ENCODE peak calls at places on chromosomes 6 and 20, in six cellular contexts. U is nephron progenitor cell, Y is astrocyte of the cerebellum, E is heart left ventricle, Z is lower leg skin, G is fibroblast of the aortic adventitia. L is an unnamed sample.

GRCh38 chr6:24283043-24283985 is 74.5 kb downstream of the DCDC2 start:
- DNase-seq in U (peak; percentile 68), Y (peak; percentile 78), E (peak; percentile 58), Z (peak; percentile 91), G (peak; percentile 59), L (peak; percentile 14)

GRCh38 chr6:153070756-153071155 is 60.3 kb downstream of the RGS17 start:
- DNase-seq in U (no peak), Y (no peak), E (no peak), Z (no peak), G (no peak), L (no peak)

GRCh38 chr20:58753267-58753928 is 60.8 kb downstream of the NPEPL1 start:
- DNase-seq in U (peak; percentile 26), Y (no peak), E (no peak), Z (peak; percentile 67), G (no peak), L (no peak)

GRCh38 chr6:48429610-48430009 is 318.6 kb upstream of the PTCHD4 start:
- DNase-seq in U (no peak), Y (no peak), E (no peak), Z (no peak), G (peak; percentile 14), L (no peak)

GRCh38 chr6:85078071-85078470 is 313.7 kb upstream of the TBX18 start:
- DNase-seq in U (no peak), Y (peak; percentile 76), E (no peak), Z (no peak), G (peak; percentile 78), L (peak; percentile 70)

GRCh38 chr6:111382476-111383294 is 100.3 kb downstream of the REV3L start:
- DNase-seq in U (no peak), Y (no peak), E (peak; percentile 56), Z (no peak), G (peak; percentile 10), L (no peak)

GRCh38 chr6:100353276-100354015 is 111.3 kb downstream of the SIM1 start:
- DNase-seq in U (no peak), Y (no peak), E (no peak), Z (no peak), G (peak; percentile 90), L (no peak)

GRCh38 chr6:63434936-63435335 is 115.2 kb upstream of the LGSN start:
- DNase-seq in U (no peak), Y (no peak), E (no peak), Z (no peak), G (no peak), L (no peak)

GRCh38 chr6:128899651-128900050 is 16.7 kb downstream of the LAMA2 start:
- DNase-seq in U (no peak), Y (peak; percentile 15), E (no peak), Z (no peak), G (peak; percentile 81), L (no peak)

GRCh38 chr6:116099036-116099435 is 1.6 kb upstream of the NT5DC1 start:
- DNase-seq in U (no peak), Y (no peak), E (no peak), Z (no peak), G (no peak), L (no peak)

GRCh38 chr6:42095776-42096541 is 45.6 kb downstream of the TAF8 start:
- DNase-seq in U (no peak), Y (no peak), E (no peak), Z (no peak), G (no peak), L (no peak)

GRCh38 chr20:46011631-46012482 is 3.1 kb downstream of the MMP9 start:
- DNase-seq in U (peak; percentile 40), Y (no peak), E (peak; percentile 60), Z (peak; percentile 90), G (no peak), L (no peak)

GRCh38 chr6:163092846-163093245 is 321.7 kb upstream of the QKI start:
- DNase-seq in U (no peak), Y (no peak), E (no peak), Z (no peak), G (no peak), L (no peak)

GRCh38 chr20:19451591-19452295 is 239.3 kb downstream of the SLC24A3 start:
- DNase-seq in U (no peak), Y (no peak), E (no peak), Z (peak; percentile 53), G (no peak), L (no peak)

GRCh38 chr6:5305968-5306626 is 44.8 kb downstream of the FARS2 start:
- DNase-seq in U (peak; percentile 57), Y (no peak), E (no peak), Z (no peak), G (no peak), L (no peak)

GRCh38 chr6:105757512-105758200 is 328.5 kb upstream of the PRDM1 start:
- DNase-seq in U (no peak), Y (no peak), E (no peak), Z (no peak), G (no peak), L (no peak)

GRCh38 chr6:87701676-87702588 is at the start of gene AKIRIN2:
- DNase-seq in U (peak; percentile 94), Y (peak; percentile 100), E (peak; percentile 96), Z (peak; percentile 99), G (peak; percentile 99), L (peak; percentile 98)

GRCh38 chr6:51292659-51293058 is 474.0 kb downstream of the TFAP2B start:
- DNase-seq in U (no peak), Y (peak; percentile 51), E (no peak), Z (no peak), G (no peak), L (no peak)

GRCh38 chr6:166257911-166258318 is 50.3 kb downstream of the PRR18 start:
- DNase-seq in U (no peak), Y (no peak), E (no peak), Z (no peak), G (no peak), L (no peak)

DNA sequence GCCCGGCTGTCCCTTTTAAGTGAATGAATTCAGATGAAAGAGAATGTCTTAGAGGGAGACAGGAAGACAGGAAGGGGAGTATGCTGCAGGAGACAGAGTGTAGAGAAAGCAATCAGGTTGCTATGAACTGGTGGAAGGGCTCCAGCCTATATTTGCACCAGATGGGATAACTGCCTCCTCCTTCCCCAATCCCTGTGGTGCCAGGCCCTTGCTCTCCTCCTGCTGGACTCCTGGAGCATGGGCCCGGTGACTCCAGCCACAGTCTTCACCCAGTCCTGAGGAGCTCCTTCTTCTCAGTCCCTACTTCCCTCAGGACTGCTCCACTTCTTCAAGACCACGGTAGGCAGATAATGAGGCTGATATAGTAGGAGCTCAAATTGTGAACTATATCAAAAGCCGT is 91.8 kb downstream of the TMEM200A start:
- DNase-seq in U (no peak), Y (no peak), E (no peak), Z (no peak), G (no peak), L (peak; percentile 20)
- TF ChIP-seq CTCF in U (no peak), Y (no peak), E (no peak), Z (no peak), G (peak; percentile 21), L (peak; percentile 48)

DNA sequence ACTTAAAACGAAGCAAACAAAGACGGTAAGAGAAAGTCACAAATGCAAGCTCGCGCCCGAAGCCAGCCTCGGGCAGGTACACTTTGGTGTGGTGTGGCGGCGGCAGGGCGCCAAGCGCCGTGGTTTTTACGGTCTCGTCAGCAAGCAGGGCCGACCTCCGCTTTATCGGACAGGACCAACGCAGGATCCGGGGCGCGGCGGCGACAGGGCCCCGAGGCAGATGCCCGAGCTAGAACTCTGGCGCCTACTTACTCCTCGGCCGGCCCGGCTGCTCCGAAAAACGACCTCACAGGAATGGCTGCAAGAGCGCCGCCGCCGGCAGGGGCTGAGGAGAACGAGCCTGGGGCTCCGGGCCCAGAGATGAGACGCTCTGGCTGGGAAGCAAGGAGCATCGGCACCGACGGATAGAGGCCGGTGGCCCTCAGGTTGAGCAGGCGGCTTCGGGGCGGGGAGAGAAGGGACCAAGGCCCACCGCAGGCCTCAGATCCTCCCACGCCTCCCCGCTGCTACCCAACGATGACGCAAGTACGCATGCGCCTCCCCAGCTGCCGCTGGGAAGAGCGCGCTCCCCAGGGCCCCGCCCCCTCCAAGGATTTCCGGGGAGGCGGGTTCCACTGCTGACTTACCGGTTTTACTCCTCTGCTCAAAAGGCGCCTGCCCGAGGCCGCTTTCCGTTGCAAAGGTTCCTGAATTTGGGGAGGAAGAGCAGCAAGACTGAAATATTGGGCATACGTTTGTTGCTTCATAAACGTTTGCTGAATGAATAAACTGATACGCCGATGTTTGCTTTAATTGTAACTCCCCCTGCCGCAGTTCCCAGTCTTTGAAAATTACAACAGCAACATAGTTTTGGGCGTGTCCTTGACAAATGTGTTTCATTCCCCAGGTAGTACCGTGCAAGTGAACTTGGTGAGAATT is 60.5 kb downstream of the FAM217A start:
- DNase-seq in U (peak; percentile 96), Y (peak; percentile 86), E (peak; percentile 97), Z (peak; percentile 98), G (peak; percentile 94), L (peak; percentile 86)
- TF ChIP-seq CTCF in U (no peak), Y (peak; percentile 55), E (peak; percentile 54), Z (peak; percentile 23), G (peak; percentile 53), L (peak; percentile 43)

GRCh38 chr20:62624325-62624690 is 18.0 kb upstream of the SLCO4A1 start:
- DNase-seq in U (no peak), Y (no peak), E (no peak), Z (no peak), G (no peak), L (no peak)
- TF ChIP-seq CTCF in U (no peak), Y (no peak), E (no peak), Z (no peak), G (no peak), L (no peak)

GRCh38 chr6:40841721-40842120 is 197.3 kb downstream of the UNC5CL start:
- DNase-seq in U (no peak), Y (no peak), E (no peak), Z (no peak), G (no peak), L (no peak)

GRCh38 chr6:40848038-40848437 is 191.0 kb downstream of the UNC5CL start:
- DNase-seq in U (no peak), Y (no peak), E (no peak), Z (no peak), G (peak; percentile 25), L (no peak)

GRCh38 chr6:40844241-40844640 is 194.8 kb downstream of the UNC5CL start:
- DNase-seq in U (no peak), Y (no peak), E (no peak), Z (no peak), G (no peak), L (no peak)

GRCh38 chr6:40848868-40849524 is 190.0 kb downstream of the UNC5CL start:
- DNase-seq in U (no peak), Y (no peak), E (no peak), Z (no peak), G (no peak), L (no peak)

DNA sequence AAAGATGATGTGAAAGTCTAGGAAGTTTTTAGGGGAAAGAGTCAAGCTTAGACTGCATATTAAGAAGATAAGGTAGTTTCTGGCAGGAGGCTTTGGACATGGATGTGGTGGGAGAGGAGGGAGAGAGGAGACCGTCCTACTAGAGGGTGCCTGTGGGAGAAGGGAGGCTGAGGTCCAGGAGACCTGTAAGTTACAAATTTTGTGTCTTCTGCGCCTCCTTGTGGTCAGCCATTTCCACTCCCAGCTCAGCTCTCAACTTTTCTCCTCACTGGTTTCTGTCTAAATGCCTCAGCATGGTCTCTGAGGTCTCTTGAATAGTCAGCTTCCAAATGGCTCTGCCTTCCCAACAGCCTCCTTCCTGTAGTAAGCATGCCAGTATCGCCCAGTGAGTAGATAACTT is 193.4 kb downstream of the UNC5CL start:
- DNase-seq in U (peak; percentile 63), Y (peak; percentile 23), E (no peak), Z (no peak), G (peak; percentile 42), L (no peak)
- TF ChIP-seq CTCF in U (peak; percentile 63), Y (peak; percentile 65), E (peak; percentile 63), Z (no peak), G (peak; percentile 61), L (peak; percentile 63)